ENCODE peak calls at places on chromosome 2, in seven cellular contexts. E is AG10803, S is foreskin fibroblast, F is thoracic aorta, U is tibial nerve, Y is kidney epithelial cell, V is MCF 10A. P is an unnamed sample.

GRCh38 chr2:210233487-210233886 is 8.2 kb upstream of the ACADL start:
- DNase-seq in V (peak), E (no peak), F (peak), U (peak), Y (no peak), S (no peak), P (no peak)

GRCh38 chr2:90207454-90208058 is 1516.1 kb downstream of the RPIA start:
- DNase-seq in E (peak), F (no peak), Y (no peak), V (no peak), S (no peak), U (no peak), P (no peak)

GRCh38 chr2:197889041-197889440 is 84.6 kb downstream of the PLCL1 start:
- DNase-seq in U (no peak), E (peak), F (no peak), Y (peak), V (peak), S (peak), P (no peak)

GRCh38 chr2:169107645-169108044 is 38.3 kb downstream of the DHRS9 start:
- DNase-seq in U (no peak), S (no peak), F (no peak), V (no peak), E (no peak), Y (no peak), P (no peak)

GRCh38 chr2:70456594-70457495 is 96.8 kb downstream of the TGFA start:
- DNase-seq in S (no peak), V (no peak), Y (no peak), E (no peak), U (no peak), F (no peak), P (no peak)

GRCh38 chr2:61597300-61598289 is 59.4 kb upstream of the XPO1 start:
- DNase-seq in Y (no peak), U (no peak), E (no peak), V (no peak), S (no peak), F (no peak), P (no peak)

GRCh38 chr2:84676295-84676694 is 160.0 kb downstream of the DNAH6 start:
- DNase-seq in Y (no peak), S (peak), V (no peak), F (no peak), E (peak), U (no peak), P (no peak)

GRCh38 chr2:170820647-170821630 is 4.3 kb downstream of the GAD1 start:
- DNase-seq in E (no peak), U (no peak), V (no peak), S (no peak), F (no peak), Y (no peak), P (no peak)

GRCh38 chr2:85905891-85906290 is 17.1 kb upstream of the ST3GAL5 start:
- DNase-seq in F (no peak), V (no peak), U (no peak), E (no peak), Y (no peak), S (no peak), P (no peak)

GRCh38 chr2:135820003-135820618 is 16.9 kb downstream of the LCT start:
- DNase-seq in S (peak), Y (no peak), F (no peak), U (no peak), E (no peak), V (no peak), P (no peak)

GRCh38 chr2:74648009-74648443 is at the start of gene M1AP:
- DNase-seq in F (no peak), U (no peak), S (peak), V (no peak), E (no peak), Y (no peak), P (no peak)

GRCh38 chr2:222283634-222284033 is 15.2 kb downstream of the PAX3 start:
- DNase-seq in U (no peak), E (no peak), V (no peak), Y (no peak), S (no peak), F (no peak), P (no peak)

GRCh38 chr2:105645031-105645940 is 99.4 kb upstream of the NCK2 start:
- DNase-seq in U (no peak), E (no peak), Y (no peak), S (no peak), V (no peak), F (no peak), P (no peak)

GRCh38 chr2:224882291-224883171 is 159.7 kb downstream of the DOCK10 start:
- DNase-seq in U (no peak), S (peak), E (peak), V (peak), F (no peak), Y (peak), P (no peak)

GRCh38 chr2:60352491-60353405 is 200.7 kb downstream of the BCL11A start:
- DNase-seq in V (no peak), Y (no peak), S (no peak), U (no peak), E (no peak), F (no peak), P (no peak)

GRCh38 chr2:185875532-185875931 is 136.9 kb downstream of the FSIP2 start:
- DNase-seq in E (no peak), U (no peak), Y (no peak), V (no peak), F (no peak), S (no peak), P (no peak)

GRCh38 chr2:8608411-8608954 is 73.4 kb upstream of the ID2 start:
- DNase-seq in E (peak), U (no peak), Y (no peak), S (no peak), V (no peak), F (no peak), P (no peak)

GRCh38 chr2:223712642-223713041 is 110.5 kb upstream of the SCG2 start:
- DNase-seq in S (no peak), U (no peak), Y (no peak), F (no peak), V (no peak), E (no peak), P (no peak)

GRCh38 chr2:154537845-154538244 is 160.7 kb upstream of the KCNJ3 start:
- DNase-seq in U (no peak), F (no peak), E (no peak), S (no peak), Y (no peak), V (no peak), P (no peak)

GRCh38 chr2:217204358-217204757 is 344.5 kb upstream of the TNP1 start:
- DNase-seq in F (no peak), V (no peak), Y (peak), U (no peak), S (peak), E (peak), P (no peak)

GRCh38 chr2:101232770-101233169 is 19.9 kb upstream of the CNOT11 start:
- DNase-seq in U (no peak), V (no peak), S (no peak), Y (no peak), E (no peak), F (no peak), P (no peak)

GRCh38 chr2:111923271-111923670 is 24.9 kb downstream of the MERTK start:
- DNase-seq in V (no peak), U (no peak), E (peak), S (peak), Y (no peak), F (no peak), P (no peak)

GRCh38 chr2:201149064-201149820 is 33.3 kb downstream of the CFLAR start:
- DNase-seq in F (no peak), S (peak), E (peak), U (no peak), Y (peak), V (peak), P (no peak)

GRCh38 chr2:54454922-54455583 is 1.1 kb upstream of the SPTBN1 start:
- DNase-seq in S (peak), E (no peak), F (no peak), V (no peak), Y (no peak), U (no peak), P (no peak)

GRCh38 chr2:207805566-207806226 is 36.0 kb upstream of the FZD5 start:
- DNase-seq in U (no peak), S (no peak), V (peak), E (peak), F (no peak), Y (no peak), P (no peak)

GRCh38 chr2:148978736-148979135 is 59.8 kb upstream of the LYPD6B start:
- DNase-seq in U (no peak), E (peak), F (no peak), S (peak), V (no peak), Y (no peak), P (no peak)

GRCh38 chr2:42810971-42811865 is 18.8 kb upstream of the HAAO start:
- DNase-seq in Y (no peak), E (peak), F (no peak), U (peak), S (peak), V (no peak), P (no peak)
- TF ChIP-seq CTCF in Y (no peak), E (no peak), F (no peak), U (no peak), S (no peak), V (no peak), P (no peak)

DNA sequence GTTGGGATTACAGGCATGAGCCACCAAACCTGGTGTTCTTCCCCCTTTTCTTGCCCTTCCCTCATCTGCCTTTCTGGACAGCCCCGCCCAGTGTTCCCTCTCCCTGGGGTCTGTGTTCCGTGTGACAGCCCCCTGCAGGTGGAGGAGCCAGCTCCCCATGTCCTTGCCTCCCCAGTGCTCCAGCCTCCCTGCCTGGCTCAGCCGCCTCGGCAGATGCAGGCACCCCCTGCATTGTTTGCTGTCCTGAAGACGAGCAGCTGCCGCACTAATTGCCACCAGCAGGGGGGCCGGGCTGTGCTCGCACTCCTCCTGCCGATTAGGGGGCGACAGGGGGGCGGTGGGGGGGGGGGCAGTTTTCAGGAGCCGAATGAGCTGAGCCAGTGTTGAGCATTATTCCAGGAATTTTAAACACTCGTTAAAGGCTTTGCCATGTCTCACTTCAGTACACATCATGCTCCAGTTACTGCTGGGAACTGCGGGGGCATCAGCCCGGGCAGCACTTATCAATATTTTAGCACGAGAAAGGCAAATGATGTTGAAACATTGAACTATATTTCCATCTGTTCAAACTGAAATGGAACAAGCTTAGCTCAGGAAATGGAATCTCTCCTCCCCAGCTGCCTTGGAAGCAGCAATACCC is 23.3 kb downstream of the SIX3 start:
- DNase-seq in S (peak), Y (no peak), E (no peak), F (no peak), U (no peak), V (no peak), P (peak)
- TF ChIP-seq CTCF in S (peak), Y (peak), E (no peak), F (no peak), U (no peak), V (no peak), P (peak)

GRCh38 chr2:44628297-44628696 is 266.6 kb downstream of the CAMKMT start:
- DNase-seq in S (no peak), V (no peak), E (no peak), F (no peak), Y (no peak), U (no peak), P (no peak)

GRCh38 chr2:44620189-44620990 is 258.6 kb downstream of the CAMKMT start:
- DNase-seq in V (peak), E (no peak), F (no peak), U (no peak), Y (no peak), S (peak), P (no peak)

GRCh38 chr2:44618378-44619023 is 256.8 kb downstream of the CAMKMT start:
- DNase-seq in S (no peak), V (no peak), E (no peak), F (no peak), Y (no peak), U (no peak), P (no peak)

DNA sequence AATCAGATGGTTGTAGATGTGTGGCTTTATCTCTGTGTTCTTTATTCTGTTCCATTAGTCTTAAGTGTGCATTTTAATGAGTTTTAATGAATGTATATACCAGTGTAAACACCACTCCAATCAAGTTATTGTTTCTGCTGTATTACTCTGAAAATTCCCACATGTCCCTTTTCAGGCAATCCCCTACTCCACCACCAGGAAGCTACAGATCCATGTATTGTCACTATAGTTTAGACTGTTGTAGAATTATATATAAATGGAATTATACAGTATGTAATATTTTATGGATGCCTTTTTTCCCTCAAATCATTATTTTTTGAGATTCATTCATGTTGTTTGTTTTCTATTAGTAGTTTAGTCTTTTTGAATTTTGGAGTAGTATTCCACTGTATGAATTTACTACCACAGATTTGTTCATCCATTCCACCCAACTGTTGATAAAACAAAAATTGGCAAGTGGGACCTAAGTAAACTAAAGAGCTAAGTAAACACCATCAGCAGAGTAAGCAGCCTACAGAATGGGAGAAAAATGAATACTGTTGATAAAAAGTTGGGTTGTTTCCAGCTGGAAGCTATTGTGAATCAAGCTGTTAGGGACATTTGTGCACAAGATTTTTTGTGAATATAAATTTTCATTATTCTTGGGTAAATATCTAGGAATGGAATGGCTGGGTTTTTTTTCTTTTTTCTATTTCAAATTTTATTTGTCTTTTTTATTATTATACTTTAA is 262.0 kb downstream of the CAMKMT start:
- DNase-seq in Y (no peak), E (no peak), F (no peak), S (no peak), U (no peak), V (no peak), P (no peak)
- TF ChIP-seq CTCF in Y (no peak), E (peak), F (no peak), S (no peak), U (no peak), V (peak), P (no peak)

GRCh38 chr2:176118606-176119370 is 2.2 kb downstream of the HOXD10 start:
- DNase-seq in S (no peak), U (no peak), Y (no peak), F (no peak), V (peak), E (peak), P (no peak)
- TF ChIP-seq CTCF in S (peak), U (no peak), Y (peak), F (no peak), V (peak), E (peak), P (peak)

GRCh38 chr2:41109744-41110143 is 657.9 kb upstream of the SLC8A1 start:
- DNase-seq in S (no peak), U (no peak), Y (no peak), E (no peak), V (no peak), F (no peak), P (no peak)
- TF ChIP-seq CTCF in S (no peak), U (no peak), Y (no peak), E (no peak), V (no peak), F (no peak), P (no peak)

GRCh38 chr2:16608661-16609643 is 56.7 kb downstream of the CYRIA start:
- DNase-seq in V (peak), F (peak), Y (no peak), S (peak), U (peak), E (peak), P (peak)

GRCh38 chr2:16607306-16607705 is 58.3 kb downstream of the CYRIA start:
- DNase-seq in E (no peak), U (no peak), Y (no peak), V (no peak), S (no peak), F (no peak), P (no peak)

DNA sequence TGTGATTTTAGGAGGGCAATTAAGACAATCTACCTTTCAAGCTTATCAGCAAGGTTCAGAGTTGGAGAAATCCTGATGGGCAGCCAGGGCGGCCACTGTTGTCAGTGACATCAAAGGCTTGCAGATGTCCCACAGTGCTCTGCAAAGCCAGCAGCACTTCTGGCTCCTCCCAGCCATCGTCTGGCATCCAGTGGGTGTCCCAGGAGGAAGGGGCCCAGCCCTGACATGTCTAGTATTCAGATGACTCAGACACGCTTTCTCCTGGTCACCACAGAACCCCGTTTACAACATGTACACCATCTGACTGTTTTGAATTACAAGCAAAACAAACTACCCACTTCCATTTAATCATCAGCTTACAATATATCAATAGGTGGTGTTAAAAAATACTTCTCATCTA is 61.4 kb downstream of the CYRIA start:
- DNase-seq in E (no peak), F (no peak), V (peak), Y (no peak), U (no peak), S (no peak), P (no peak)
- TF ChIP-seq CTCF in E (no peak), F (no peak), V (no peak), Y (no peak), U (no peak), S (no peak), P (no peak)

GRCh38 chr2:220341014-220341413 is 713.6 kb downstream of the SLC4A3 start:
- DNase-seq in U (no peak), E (no peak), Y (no peak), F (no peak), V (no peak), S (no peak), P (no peak)
- TF ChIP-seq CTCF in U (no peak), E (no peak), Y (no peak), F (no peak), V (no peak), S (no peak), P (no peak)